ENCODE peak calls at places on chromosome 4, in six cellular contexts. O, A, N, X, G and I are unnamed samples.
A peak's percentile ranks its signal among the peaks of the same experiment; 100 is the strongest.

GRCh38 chr4:144611850-144612249 is 34.1 kb upstream of the HHIP start:
- DNase-seq in O (peak; percentile 36), A (peak; percentile 9), N (peak; percentile 52), X (peak; percentile 24), G (peak; percentile 1), I (peak; percentile 36)

GRCh38 chr4:24768006-24768405 is 27.4 kb upstream of the SOD3 start:
- DNase-seq in O (no peak), A (no peak), N (no peak), X (no peak), G (no peak), I (no peak)

GRCh38 chr4:127604949-127605709 is 27.6 kb upstream of the INTU start:
- DNase-seq in O (peak; percentile 69), A (peak; percentile 20), N (peak; percentile 61), X (no peak), G (peak; percentile 29), I (peak; percentile 26)

GRCh38 chr4:3784469-3785291 is 18.5 kb downstream of the ADRA2C start:
- DNase-seq in O (no peak), A (no peak), N (no peak), X (no peak), G (peak; percentile 92), I (no peak)

GRCh38 chr4:156941940-156942548 is 29.6 kb downstream of the PDGFC start:
- DNase-seq in O (peak; percentile 35), A (peak; percentile 78), N (no peak), X (no peak), G (peak; percentile 98), I (peak; percentile 88)

GRCh38 chr4:11428161-11428700 is 463 bp downstream of the HS3ST1 start:
- DNase-seq in O (peak; percentile 12), A (no peak), N (no peak), X (no peak), G (no peak), I (no peak)

GRCh38 chr4:41331224-41331623 is 74.5 kb downstream of the UCHL1 start:
- DNase-seq in O (no peak), A (peak; percentile 16), N (no peak), X (no peak), G (no peak), I (peak; percentile 76)

GRCh38 chr4:125719987-125720386 is 405.2 kb downstream of the FAT4 start:
- DNase-seq in O (no peak), A (peak; percentile 86), N (no peak), X (no peak), G (peak; percentile 53), I (peak; percentile 55)

GRCh38 chr4:38490753-38491446 is 173.1 kb upstream of the KLF3 start:
- DNase-seq in O (no peak), A (no peak), N (no peak), X (no peak), G (peak; percentile 93), I (no peak)

GRCh38 chr4:69823048-69823447 is 36.9 kb downstream of the SULT1E1 start:
- DNase-seq in O (no peak), A (no peak), N (no peak), X (no peak), G (no peak), I (no peak)

GRCh38 chr4:9893329-9894108 is 112.1 kb downstream of the DRD5 start:
- DNase-seq in O (no peak), A (no peak), N (no peak), X (no peak), G (no peak), I (no peak)

GRCh38 chr4:156774422-156774821 is 197.2 kb downstream of the PDGFC start:
- DNase-seq in O (no peak), A (peak; percentile 49), N (no peak), X (no peak), G (peak; percentile 34), I (no peak)

GRCh38 chr4:31768756-31769155 is 1048.6 kb downstream of the PCDH7 start:
- DNase-seq in O (no peak), A (no peak), N (no peak), X (no peak), G (no peak), I (no peak)

GRCh38 chr4:108384544-108384943 is 215.8 kb upstream of the LEF1 start:
- DNase-seq in O (no peak), A (no peak), N (no peak), X (no peak), G (no peak), I (no peak)

GRCh38 chr4:24137596-24137962 is 247.7 kb upstream of the PPARGC1A start:
- DNase-seq in O (no peak), A (no peak), N (no peak), X (no peak), G (peak; percentile 70), I (no peak)

GRCh38 chr4:94304365-94304971 is 38.2 kb downstream of the HPGDS start:
- DNase-seq in O (no peak), A (peak; percentile 38), N (no peak), X (no peak), G (peak; percentile 21), I (peak; percentile 66)

GRCh38 chr4:82394896-82395295 is 21.1 kb upstream of the HNRNPD start:
- DNase-seq in O (no peak), A (no peak), N (no peak), X (no peak), G (peak; percentile 72), I (no peak)

GRCh38 chr4:65007841-65008439 is 598.7 kb upstream of the TECRL start:
- DNase-seq in O (peak; percentile 23), A (peak; percentile 49), N (no peak), X (peak; percentile 27), G (peak; percentile 47), I (peak; percentile 50)
- TF ChIP-seq CTCF in O (peak; percentile 65), A (peak; percentile 36), N (peak; percentile 96), X (peak; percentile 49), G (peak; percentile 38), I (peak; percentile 39)

GRCh38 chr4:102455750-102456149 is 45.4 kb upstream of the NFKB1 start:
- DNase-seq in O (no peak), A (no peak), N (no peak), X (no peak), G (no peak), I (no peak)
- TF ChIP-seq JUN in O (no peak), A (no peak), N (no peak), X (no peak), G (no peak), I (no peak)

GRCh38 chr4:151646322-151646721 is 114.5 kb downstream of the GATB start:
- DNase-seq in O (no peak), A (no peak), N (no peak), X (no peak), G (no peak), I (no peak)
- TF ChIP-seq CTCF in O (no peak), A (no peak), N (peak; percentile 55), X (peak; percentile 49), G (no peak), I (no peak)

GRCh38 chr4:139281212-139281611 is 1.2 kb upstream of the MGARP start:
- DNase-seq in O (no peak), A (peak; percentile 14), N (no peak), X (no peak), G (no peak), I (peak; percentile 48)

GRCh38 chr4:139286186-139286698 is 6.2 kb upstream of the MGARP start:
- DNase-seq in O (no peak), A (no peak), N (no peak), X (no peak), G (no peak), I (no peak)

GRCh38 chr4:139279723-139280620 is at the start of gene MGARP:
- DNase-seq in O (peak; percentile 83), A (peak; percentile 10), N (peak; percentile 88), X (no peak), G (no peak), I (peak; percentile 73)

GRCh38 chr4:139278956-139279722 is 886 bp downstream of the MGARP start:
- DNase-seq in O (peak; percentile 24), A (no peak), N (peak; percentile 61), X (no peak), G (no peak), I (peak; percentile 68)

DNA sequence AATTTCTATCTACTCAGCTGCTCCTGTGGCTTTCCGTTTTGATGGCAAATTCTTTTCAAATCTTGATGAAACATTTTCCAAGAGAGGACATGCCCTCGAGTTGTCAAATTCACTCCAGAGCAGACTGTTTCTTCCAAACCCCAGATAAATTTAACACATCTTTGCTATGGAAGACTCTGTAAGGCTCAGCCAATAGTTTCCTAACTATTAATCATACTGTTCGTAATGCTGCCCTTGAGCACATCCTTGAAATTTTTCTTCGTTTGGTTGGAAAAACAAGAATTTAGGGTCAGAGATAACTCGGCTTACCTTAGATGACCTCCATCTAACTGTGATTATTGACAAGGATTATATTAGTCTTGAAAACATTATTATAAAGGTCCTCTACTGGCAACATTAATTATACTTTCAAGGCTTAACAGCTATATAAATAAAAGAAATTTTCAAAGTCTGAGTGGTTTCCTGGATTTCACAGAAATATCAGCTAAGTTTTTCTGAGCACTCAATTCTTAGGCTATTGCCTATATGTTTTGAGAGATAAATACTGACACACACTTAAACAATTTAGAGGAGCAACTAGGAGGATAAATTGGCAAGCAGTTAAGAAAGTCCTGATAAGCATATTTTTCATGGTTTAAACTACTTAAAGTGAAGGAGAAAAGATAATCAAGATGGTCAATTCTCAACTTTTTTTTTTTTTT is 2.5 kb upstream of the MGARP start:
- DNase-seq in O (no peak), A (no peak), N (no peak), X (no peak), G (no peak), I (peak; percentile 64)
- TF ChIP-seq JUN in O (no peak), A (no peak), N (no peak), X (no peak), G (no peak), I (no peak)

GRCh38 chr4:98468744-98469143 is 189.7 kb downstream of the TSPAN5 start:
- DNase-seq in O (no peak), A (no peak), N (no peak), X (no peak), G (no peak), I (peak; percentile 84)

GRCh38 chr4:98469776-98470175 is 188.6 kb downstream of the TSPAN5 start:
- DNase-seq in O (no peak), A (no peak), N (no peak), X (no peak), G (no peak), I (no peak)

GRCh38 chr4:98466868-98467599 is 191.4 kb downstream of the TSPAN5 start:
- DNase-seq in O (no peak), A (no peak), N (peak; percentile 28), X (no peak), G (no peak), I (no peak)

GRCh38 chr4:98470366-98470765 is 188.0 kb downstream of the TSPAN5 start:
- DNase-seq in O (no peak), A (no peak), N (no peak), X (no peak), G (no peak), I (no peak)

GRCh38 chr4:98467627-98468072 is 190.8 kb downstream of the TSPAN5 start:
- DNase-seq in O (peak; percentile 73), A (peak; percentile 86), N (peak; percentile 69), X (peak; percentile 56), G (peak; percentile 78), I (peak; percentile 86)
- TF ChIP-seq CTCF in O (peak; percentile 57), A (peak; percentile 64), N (peak; percentile 80), X (peak; percentile 83), G (peak; percentile 90), I (peak; percentile 78)

DNA sequence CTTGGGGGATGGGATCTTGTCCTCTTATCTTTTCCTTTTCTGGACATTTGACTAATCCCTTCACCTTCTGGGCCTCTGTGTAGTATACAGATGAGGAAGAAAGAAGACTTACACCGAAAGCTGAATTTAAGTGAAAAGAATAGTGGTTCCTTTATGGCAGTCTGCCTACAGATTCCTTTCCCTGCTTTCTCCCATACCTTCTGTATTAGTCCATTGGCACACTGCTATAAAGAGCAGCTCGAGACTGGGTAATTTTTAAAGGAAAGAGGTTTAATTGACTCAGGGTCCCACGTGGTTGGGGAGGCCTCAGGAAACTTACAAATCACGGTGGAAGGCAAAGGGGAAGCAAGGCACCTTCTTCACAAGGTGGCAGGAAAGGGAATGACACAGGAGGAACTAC is 34.1 kb upstream of the CD38 start:
- DNase-seq in O (no peak), A (no peak), N (no peak), X (no peak), G (no peak), I (no peak)
- TF ChIP-seq JUN in O (no peak), A (no peak), N (no peak), X (no peak), G (no peak), I (no peak)